ENCODE peak calls at places on chromosome 3, in six cellular contexts. E, A, J, Z, I and K are unnamed samples. For H3K79me1, the result is how much of the 10 kb centered on the place peaks cover.

GRCh38 chr3:11749486-11749885 is 97.2 kb downstream of the TAMM41 start:
- DNase-seq in J (no peak), I (no peak), Z (no peak), E (no peak), A (no peak), K (no peak)

GRCh38 chr3:161163297-161163696 is 57.8 kb upstream of the NMD3 start:
- DNase-seq in I (no peak), A (peak), E (no peak), Z (peak), J (no peak), K (peak)

GRCh38 chr3:64740232-64740631 is 52.4 kb upstream of the ADAMTS9 start:
- DNase-seq in J (no peak), E (no peak), I (no peak), A (peak), Z (peak), K (no peak)

GRCh38 chr3:38130631-38131065 is 6.3 kb downstream of the ACAA1 start:
- DNase-seq in J (no peak), Z (no peak), A (no peak), I (no peak), E (no peak), K (no peak)

GRCh38 chr3:154872089-154872488 is 208.0 kb upstream of the MME start:
- DNase-seq in Z (no peak), A (no peak), I (no peak), J (no peak), E (no peak), K (no peak)

GRCh38 chr3:107581230-107581629 is 58.5 kb downstream of the BBX start:
- DNase-seq in J (no peak), A (no peak), I (no peak), E (no peak), Z (no peak), K (no peak)

GRCh38 chr3:104437131-104437750 is 929.5 kb upstream of the ALCAM start:
- DNase-seq in I (no peak), A (peak), J (no peak), Z (peak), E (no peak), K (peak)

GRCh38 chr3:23567917-23568316 is 237.8 kb upstream of the UBE2E1 start:
- DNase-seq in J (no peak), A (peak), E (no peak), Z (peak), I (no peak), K (peak)

GRCh38 chr3:141746962-141747361 is 8.9 kb downstream of the RNF7 start:
- DNase-seq in E (no peak), I (no peak), A (no peak), J (no peak), Z (no peak), K (no peak)

GRCh38 chr3:57169872-57170623 is 4.9 kb upstream of the IL17RD start:
- DNase-seq in J (peak), A (peak), E (peak), Z (peak), I (peak), K (peak)

GRCh38 chr3:90136468-90137191 is 1029.2 kb downstream of the EPHA3 start:
- DNase-seq in I (no peak), Z (no peak), J (no peak), A (no peak), E (no peak), K (no peak)

GRCh38 chr3:37970802-37971201 is 19.8 kb upstream of the VILL start:
- DNase-seq in J (no peak), I (no peak), E (no peak), Z (no peak), A (no peak), K (no peak)

GRCh38 chr3:40843851-40844548 is 319.2 kb downstream of the ZNF621 start:
- DNase-seq in I (peak), A (no peak), Z (peak), J (no peak), E (peak), K (peak)

GRCh38 chr3:12490547-12490946 is 6.3 kb downstream of the TSEN2 start:
- DNase-seq in E (no peak), J (no peak), Z (no peak), A (no peak), I (no peak), K (no peak)

GRCh38 chr3:65575376-65575840 is 463.3 kb downstream of the MAGI1 start:
- DNase-seq in Z (peak), J (no peak), E (no peak), A (peak), I (no peak), K (peak)

GRCh38 chr3:74631771-74632170 is 17.3 kb upstream of the CNTN3 start:
- DNase-seq in Z (no peak), E (no peak), J (no peak), A (peak), I (no peak), K (no peak)

GRCh38 chr3:28916713-28917499 is 364.0 kb upstream of the RBMS3 start:
- DNase-seq in E (peak), I (peak), A (peak), Z (peak), J (peak), K (no peak)

GRCh38 chr3:14988988-14989394 is 41.6 kb downstream of the NR2C2 start:
- DNase-seq in E (peak), Z (no peak), I (peak), J (no peak), A (no peak), K (no peak)

GRCh38 chr3:5096368-5096767 is 25.7 kb upstream of the ARL8B start:
- DNase-seq in J (no peak), I (no peak), Z (no peak), E (no peak), A (no peak), K (no peak)
- H2AFZ ChIP-seq in J (no peak), I (no peak), Z (no peak), E (no peak), A (no peak), K (no peak)

GRCh38 chr3:39210078-39210477 is 17.7 kb upstream of the XIRP1 start:
- DNase-seq in A (no peak), E (no peak), Z (no peak), I (no peak), J (no peak), K (no peak)

GRCh38 chr3:39213613-39214012 is 21.2 kb upstream of the XIRP1 start:
- DNase-seq in I (no peak), A (no peak), Z (no peak), J (no peak), E (no peak), K (no peak)

GRCh38 chr3:39211332-39212130 is 19.1 kb upstream of the XIRP1 start:
- DNase-seq in Z (no peak), E (peak), A (no peak), J (no peak), I (no peak), K (no peak)

GRCh38 chr3:39209329-39209970 is 17.1 kb upstream of the XIRP1 start:
- DNase-seq in E (no peak), Z (no peak), J (no peak), A (no peak), I (no peak), K (no peak)

DNA sequence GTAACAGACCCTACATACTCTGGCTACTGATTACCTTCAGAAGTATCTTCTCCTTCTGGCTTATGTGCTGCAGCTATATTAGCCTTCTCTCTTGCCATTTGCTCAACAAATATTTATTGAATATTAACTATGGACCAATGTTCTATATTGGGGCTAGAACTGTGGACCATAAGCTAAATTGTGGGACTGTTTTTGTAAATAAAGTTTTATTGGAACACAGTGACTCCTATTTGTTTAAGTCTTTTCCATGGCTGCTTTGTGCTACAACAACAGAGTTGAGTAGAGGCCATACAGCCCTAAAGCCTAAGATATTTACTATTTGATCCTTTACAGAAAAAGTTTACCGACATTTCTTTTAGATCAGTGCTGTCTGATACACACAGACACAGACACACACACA is 20.3 kb upstream of the XIRP1 start:
- DNase-seq in Z (no peak), J (no peak), A (no peak), E (no peak), I (no peak), K (no peak)
- H3K79me1 ChIP-seq in Z (under half), J (under half), A (under half), E (under half), I (under half), K (under half)

DNA sequence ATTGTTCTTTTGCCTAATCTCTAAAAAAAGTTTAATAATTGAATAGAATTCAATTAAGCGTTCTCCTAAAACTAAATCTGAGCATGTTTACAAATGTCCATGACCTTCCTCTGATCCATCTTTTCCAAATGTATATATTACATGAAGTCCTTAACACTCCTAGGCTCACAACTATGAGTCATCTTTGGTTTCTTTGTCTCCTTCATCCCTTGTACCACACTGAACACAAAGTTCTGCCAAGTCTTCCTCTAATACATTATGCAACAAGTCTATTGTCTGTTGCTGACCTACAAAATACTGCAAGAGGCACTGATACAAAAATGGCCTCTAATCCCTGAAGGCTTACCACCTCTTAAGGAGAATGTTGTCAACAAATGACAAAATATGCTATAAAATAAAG is 550.2 kb downstream of the PYDC2 start:
- DNase-seq in Z (no peak), J (no peak), E (no peak), A (no peak), I (no peak), K (no peak)
- H2BK5ac ChIP-seq in Z (no peak), J (no peak), E (no peak), A (no peak), I (no peak), K (no peak)

DNA sequence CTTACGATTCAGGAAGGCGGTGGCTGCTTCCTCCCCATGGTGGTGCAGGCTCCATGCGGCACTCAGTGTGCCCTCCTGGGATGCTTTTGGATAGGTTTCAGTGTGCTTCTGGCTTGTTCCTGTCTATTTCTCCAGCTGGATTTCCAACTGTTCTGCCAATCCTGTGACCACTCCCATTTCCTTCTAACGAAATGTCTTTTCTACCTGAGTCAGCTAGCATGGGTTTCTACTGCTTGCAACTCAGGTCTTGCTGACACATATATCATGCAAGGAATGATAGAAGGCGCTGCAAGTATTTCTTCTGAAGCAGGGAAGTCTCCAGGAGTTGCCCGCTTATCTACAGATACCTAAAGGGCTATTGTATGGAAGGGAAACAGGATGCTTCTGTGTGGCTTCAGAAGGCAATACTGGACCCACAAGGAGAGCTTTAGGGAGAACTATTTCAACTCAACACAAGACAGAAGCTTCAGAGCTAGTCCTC is 244.4 kb downstream of the OPA1 start:
- DNase-seq in A (no peak), E (no peak), I (no peak), J (no peak), Z (no peak), K (no peak)
- H2AFZ ChIP-seq in A (no peak), E (no peak), I (no peak), J (no peak), Z (no peak), K (no peak)

DNA sequence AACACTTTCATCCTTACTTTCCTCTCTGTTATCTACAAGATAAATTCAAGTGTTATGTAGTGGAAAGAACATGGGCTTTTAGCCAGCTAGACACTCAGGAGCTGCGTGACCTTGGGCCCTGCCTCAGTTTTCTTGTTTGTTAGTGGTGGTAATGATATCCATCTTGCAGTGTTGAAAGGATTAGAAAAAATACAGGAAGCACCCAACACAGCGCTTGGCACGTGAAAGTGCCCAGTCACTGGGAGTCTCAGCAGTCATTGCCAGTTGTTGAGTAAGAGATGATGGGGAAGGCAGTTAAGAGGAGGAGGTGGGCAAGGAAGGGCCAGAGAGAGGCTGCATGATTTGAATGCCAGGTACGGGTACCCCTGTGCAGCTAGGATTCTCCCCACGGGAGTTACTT is 5.3 kb downstream of the PDIA5 start:
- DNase-seq in I (no peak), J (no peak), Z (no peak), A (no peak), E (peak), K (no peak)
- H3K79me1 ChIP-seq in I (under half), J (under half), Z (under half), A (half or more), E (under half), K (under half)

GRCh38 chr3:45056608-45057301 is 30.7 kb downstream of the CLEC3B start:
- DNase-seq in E (peak), Z (peak), J (no peak), I (no peak), A (no peak), K (no peak)
- H2BK5ac ChIP-seq in E (no peak), Z (no peak), J (no peak), I (no peak), A (peak), K (no peak)